ENCODE peak calls at places on chromosomes 2 and 18, in five cellular contexts. S is CD8-positive, alpha-beta memory T cell; C is heart left ventricle; Y is foreskin keratinocyte; O is MG63. N is an unnamed sample. For H3K27me3, the result is how much of the 10 kb centered on the place peaks cover.

GRCh38 chr18:36527740-36528455 is 230.4 kb downstream of the FHOD3 start:
- DNase-seq in S (no peak), C (no peak), Y (no peak), O (no peak), N (no peak)

GRCh38 chr2:83650897-83651296 is 808.2 kb downstream of the SUCLG1 start:
- DNase-seq in S (no peak), Y (no peak), C (no peak), O (no peak), N (no peak)

GRCh38 chr2:236678307-236678975 is 108.8 kb downstream of the ACKR3 start:
- DNase-seq in Y (no peak), S (no peak), O (no peak), C (no peak), N (no peak)

GRCh38 chr2:25673170-25674002 is at the start of gene DTNB:
- DNase-seq in Y (peak), C (peak), S (peak), O (peak), N (peak)

GRCh38 chr2:70627499-70627898 is 73.9 kb upstream of the TGFA start:
- DNase-seq in O (no peak), S (no peak), C (peak), Y (no peak), N (no peak)

GRCh38 chr2:195404650-195405049 is 252.4 kb upstream of the SLC39A10 start:
- DNase-seq in Y (no peak), O (no peak), C (no peak), S (no peak), N (no peak)

GRCh38 chr2:72893594-72894319 is 6.5 kb downstream of the SPR start:
- DNase-seq in C (no peak), O (peak), S (no peak), Y (no peak), N (no peak)

GRCh38 chr2:127134833-127135830 is 28.2 kb upstream of the BIN1 start:
- DNase-seq in O (no peak), S (no peak), C (no peak), Y (no peak), N (peak)

GRCh38 chr2:222318026-222318711 is 19.4 kb upstream of the PAX3 start:
- DNase-seq in O (peak), S (no peak), Y (peak), C (peak), N (peak)

GRCh38 chr2:42917374-42918017 is 125.1 kb upstream of the HAAO start:
- DNase-seq in Y (no peak), S (no peak), O (no peak), C (peak), N (peak)

GRCh38 chr2:64327510-64328414 is 126.2 kb upstream of the LGALSL start:
- DNase-seq in S (peak), O (no peak), C (peak), Y (no peak), N (no peak)

GRCh38 chr2:42510191-42510929 is 16.6 kb upstream of the KCNG3 start:
- DNase-seq in C (no peak), O (no peak), S (no peak), Y (no peak), N (no peak)

GRCh38 chr2:64352292-64352691 is 101.7 kb upstream of the LGALSL start:
- DNase-seq in Y (no peak), C (no peak), O (no peak), S (no peak), N (no peak)

GRCh38 chr18:34818069-34818468 is 108.0 kb downstream of the DTNA start:
- DNase-seq in S (no peak), Y (no peak), O (no peak), C (no peak), N (no peak)

GRCh38 chr2:24948506-24948905 is 23.2 kb downstream of the DNAJC27 start:
- DNase-seq in C (no peak), S (no peak), O (no peak), Y (no peak), N (no peak)

GRCh38 chr2:105184420-105184819 is 57.1 kb upstream of the GPR45 start:
- DNase-seq in Y (no peak), O (no peak), S (no peak), C (no peak), N (no peak)

GRCh38 chr2:231554748-231555545 is 24.7 kb upstream of the NMUR1 start:
- DNase-seq in O (no peak), S (no peak), C (peak), Y (no peak), N (peak)

GRCh38 chr2:118477111-118477517 is 370.3 kb downstream of the EN1 start:
- DNase-seq in Y (no peak), O (no peak), S (no peak), C (no peak), N (no peak)

GRCh38 chr18:34624551-34624950 is 85.5 kb upstream of the DTNA start:
- DNase-seq in C (no peak), S (no peak), Y (no peak), O (no peak), N (no peak)

GRCh38 chr2:164178835-164179470 is 442.3 kb downstream of the GRB14 start:
- DNase-seq in S (no peak), O (no peak), C (no peak), Y (peak), N (no peak)

GRCh38 chr2:129233166-129233565 is 746.3 kb upstream of the RAB6C start:
- DNase-seq in S (no peak), O (no peak), C (no peak), Y (no peak), N (no peak)

GRCh38 chr2:182240862-182241371 is 185.9 kb downstream of the PDE1A start:
- DNase-seq in C (no peak), S (no peak), Y (no peak), O (no peak), N (no peak)

GRCh38 chr2:172106128-172106961 is 3.6 kb upstream of the DLX2 start:
- DNase-seq in S (peak), Y (no peak), O (peak), C (no peak), N (peak)

GRCh38 chr2:78261454-78261853 is 739.3 kb upstream of the LRRTM4 start:
- DNase-seq in Y (no peak), C (no peak), S (no peak), O (no peak), N (no peak)

GRCh38 chr2:236250286-236250685 is 13.9 kb downstream of the ASB18 start:
- DNase-seq in O (no peak), Y (no peak), S (no peak), C (no peak), N (no peak)

GRCh38 chr2:30670453-30670852 is 136.8 kb downstream of the CAPN13 start:
- DNase-seq in C (no peak), S (no peak), O (no peak), Y (no peak), N (no peak)
- H3K27me3 ChIP-seq in C (under half), S (under half), O (under half), Y (under half), N (under half)

DNA sequence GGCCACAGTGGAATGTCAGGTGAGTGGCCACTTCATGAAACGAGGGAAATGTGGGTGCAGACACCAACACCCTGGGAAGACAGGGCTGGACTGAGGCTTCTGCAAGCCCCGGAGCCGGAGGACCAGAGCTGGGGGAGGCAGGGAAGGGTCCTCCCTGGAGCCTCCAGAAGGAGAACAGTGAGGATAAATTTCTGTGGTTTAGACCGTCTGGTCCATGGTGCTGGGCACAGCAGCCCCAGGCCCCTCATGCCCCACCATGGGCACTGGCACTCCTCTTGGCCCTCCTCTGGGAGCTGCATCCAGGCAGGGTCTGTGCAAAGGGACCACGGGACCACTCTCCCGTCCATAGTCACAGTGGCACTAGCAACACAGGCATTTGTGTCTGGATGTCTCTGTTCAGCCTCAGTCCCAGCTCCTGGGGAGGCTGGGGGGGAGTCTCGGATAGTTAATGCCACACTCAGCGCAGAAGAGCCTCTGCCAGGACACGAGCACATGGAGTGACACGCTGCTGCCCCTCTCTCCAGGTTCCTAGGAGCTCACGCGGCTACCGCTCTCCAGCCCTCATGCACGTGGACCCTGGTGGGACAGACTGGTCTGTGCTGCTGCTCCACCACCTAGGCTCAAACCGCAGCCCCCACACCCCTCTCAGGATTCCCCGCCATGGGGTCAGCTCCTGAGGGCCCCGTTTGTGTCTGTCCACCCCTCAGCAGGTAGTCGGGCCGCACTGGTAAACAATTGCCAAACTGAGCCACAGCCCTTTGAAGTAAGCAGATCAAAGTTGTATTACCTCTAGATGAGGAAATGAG is 305.9 kb upstream of the SALL3 start:
- DNase-seq in Y (no peak), O (no peak), S (no peak), C (no peak), N (no peak)
- H3K27me3 ChIP-seq in Y (under half), O (under half), S (under half), C (under half), N (under half)

DNA sequence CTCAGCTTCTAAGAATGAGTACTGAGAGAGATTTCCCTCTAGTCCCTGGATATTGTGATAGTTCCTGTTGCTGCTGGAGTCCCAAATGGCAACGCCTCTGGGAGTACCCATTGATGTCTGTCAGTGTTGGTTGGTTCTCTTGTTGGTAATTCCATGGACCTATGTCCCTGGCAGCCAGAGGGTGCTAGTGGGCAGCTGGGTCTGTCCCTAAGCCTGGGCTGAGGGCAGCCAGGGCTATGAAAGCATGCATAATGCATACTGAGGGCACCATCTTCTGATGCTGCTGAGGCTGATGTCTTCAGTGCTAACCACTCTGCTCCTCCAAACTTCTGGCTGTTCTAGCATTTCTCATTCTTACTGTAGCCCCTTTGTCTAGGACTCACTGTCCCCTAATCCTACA is 35.9 kb downstream of the NABP1 start:
- DNase-seq in O (no peak), C (no peak), Y (no peak), S (no peak), N (no peak)
- H3K27me3 ChIP-seq in O (under half), C (under half), Y (under half), S (under half), N (under half)

GRCh38 chr18:57077786-57078552 is 68.9 kb upstream of the BOD1L2 start:
- DNase-seq in S (no peak), Y (no peak), C (no peak), O (no peak), N (no peak)
- H3K27me3 ChIP-seq in S (under half), Y (under half), C (under half), O (under half), N (under half)

N was measured in psoas muscle.